ENCODE peak calls at places on chromosome 20, in four cellular contexts. One of them, this sample, is unnamed.
A peak's percentile ranks its signal among the peaks of the same experiment; 100 is the strongest.

GRCh38 chr20:50144362-50144761 is 9.2 kb downstream of the PEDS1 start:
- DNase-seq in uterus: peak; percentile 47
- DNase-seq in lung: peak; percentile 59
- DNase-seq in heart right ventricle: no peak
- DNase-seq in this sample: no peak

GRCh38 chr20:46206025-46206424 is 87.9 kb downstream of the CD40 start:
- DNase-seq in uterus: no peak
- DNase-seq in lung: peak; percentile 60
- DNase-seq in heart right ventricle: peak; percentile 46
- DNase-seq in this sample: no peak

GRCh38 chr20:54219751-54220426 is 12.0 kb downstream of the PFDN4 start:
- DNase-seq in uterus: no peak
- DNase-seq in lung: no peak
- DNase-seq in heart right ventricle: no peak
- DNase-seq in this sample: no peak

GRCh38 chr20:38997622-38998021 is 35.5 kb downstream of the DHX35 start:
- DNase-seq in uterus: no peak
- DNase-seq in lung: no peak
- DNase-seq in heart right ventricle: no peak
- DNase-seq in this sample: no peak

GRCh38 chr20:48275737-48276342 is 490.6 kb upstream of the SULF2 start:
- DNase-seq in uterus: no peak
- DNase-seq in lung: no peak
- DNase-seq in heart right ventricle: no peak
- DNase-seq in this sample: no peak

GRCh38 chr20:29689411-29690225 is 1567.8 kb upstream of the DEFB115 start:
- DNase-seq in uterus: no peak
- DNase-seq in lung: no peak
- DNase-seq in heart right ventricle: peak; percentile 32
- DNase-seq in this sample: no peak

GRCh38 chr20:53255102-53255710 is 283.0 kb downstream of the TSHZ2 start:
- DNase-seq in uterus: no peak
- DNase-seq in lung: no peak
- DNase-seq in heart right ventricle: no peak
- DNase-seq in this sample: no peak

GRCh38 chr20:38805502-38805957 is at the start of gene PPP1R16B:
- DNase-seq in uterus: peak; percentile 30
- DNase-seq in lung: no peak
- DNase-seq in heart right ventricle: peak; percentile 62
- DNase-seq in this sample: no peak

GRCh38 chr20:34615477-34615876 is 57.0 kb downstream of the MAP1LC3A start:
- DNase-seq in uterus: no peak
- DNase-seq in lung: no peak
- DNase-seq in heart right ventricle: no peak
- DNase-seq in this sample: peak; percentile 37

GRCh38 chr20:39849664-39850063 is 839.4 kb downstream of the MAFB start:
- DNase-seq in uterus: peak; percentile 82
- DNase-seq in lung: peak; percentile 57
- DNase-seq in heart right ventricle: peak; percentile 90
- DNase-seq in this sample: no peak

GRCh38 chr20:44342240-44342639 is 5.4 kb downstream of the R3HDML start:
- DNase-seq in uterus: peak; percentile 45
- DNase-seq in lung: no peak
- DNase-seq in heart right ventricle: no peak
- DNase-seq in this sample: no peak

GRCh38 chr20:26163890-26164289 is 467.2 kb upstream of the ZNF337 start:
- DNase-seq in uterus: no peak
- DNase-seq in lung: no peak
- DNase-seq in heart right ventricle: no peak
- DNase-seq in this sample: no peak

GRCh38 chr20:47535088-47535487 is 33.4 kb downstream of the NCOA3 start:
- DNase-seq in uterus: no peak
- DNase-seq in lung: no peak
- DNase-seq in heart right ventricle: no peak
- DNase-seq in this sample: no peak

DNA sequence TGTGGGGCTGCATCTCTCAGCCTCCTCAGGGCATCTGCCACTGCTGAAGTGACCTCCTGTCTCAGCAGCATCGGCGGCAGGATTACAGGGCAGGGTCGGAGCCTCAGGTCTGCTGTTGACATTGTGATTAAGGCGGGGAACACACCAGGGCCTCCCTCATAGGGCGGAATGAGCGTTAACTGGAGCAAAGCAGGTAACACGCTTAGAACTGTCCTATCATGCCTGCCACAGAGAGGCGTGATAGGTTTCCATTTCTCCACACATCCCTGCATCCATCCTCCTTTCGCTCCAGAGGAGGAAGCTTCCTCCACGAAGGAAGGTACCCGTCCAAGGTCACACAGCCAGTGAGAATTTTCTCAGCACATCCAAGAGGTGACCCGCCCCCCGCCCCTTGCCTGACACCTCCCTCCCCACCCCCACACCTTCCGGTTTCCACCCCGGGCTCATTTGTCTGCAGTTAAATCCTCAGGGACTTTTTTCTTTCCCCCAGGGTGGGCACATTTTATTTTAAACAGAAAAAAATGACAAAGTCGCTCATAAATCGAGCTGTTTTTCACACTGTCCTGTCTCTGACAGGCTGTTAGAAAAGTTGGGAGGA is 200.8 kb downstream of the TFAP2C start:
- DNase-seq in uterus: no peak
- DNase-seq in lung: no peak
- DNase-seq in heart right ventricle: no peak
- DNase-seq in this sample: no peak
- H3K27me3 ChIP-seq in uterus: no peaks in the 10 kb centered on the region
- H3K27me3 ChIP-seq in lung: peaks cover 3% of the 10 kb centered on the region
- H3K27me3 ChIP-seq in heart right ventricle: peaks cover 47% of the 10 kb centered on the region
- H3K27me3 ChIP-seq in this sample: peaks cover 75% of the 10 kb centered on the region

GRCh38 chr20:59400666-59401065 is 100.3 kb downstream of the EDN3 start:
- DNase-seq in uterus: no peak
- DNase-seq in lung: no peak
- DNase-seq in heart right ventricle: no peak
- DNase-seq in this sample: no peak
- H3K27me3 ChIP-seq in uterus: no peaks in the 10 kb centered on the region
- H3K27me3 ChIP-seq in lung: peaks cover 5% of the 10 kb centered on the region
- H3K27me3 ChIP-seq in heart right ventricle: peaks cover 78% of the 10 kb centered on the region
- H3K27me3 ChIP-seq in this sample: peaks cover 15% of the 10 kb centered on the region

GRCh38 chr20:57555457-57556184 is 5.3 kb upstream of the PCK1 start:
- DNase-seq in uterus: no peak
- DNase-seq in lung: no peak
- DNase-seq in heart right ventricle: no peak
- DNase-seq in this sample: no peak
- H3K27me3 ChIP-seq in uterus: no peaks in the 10 kb centered on the region
- H3K27me3 ChIP-seq in lung: no peaks in the 10 kb centered on the region
- H3K27me3 ChIP-seq in heart right ventricle: peaks cover 31% of the 10 kb centered on the region
- H3K27me3 ChIP-seq in this sample: no peaks in the 10 kb centered on the region

GRCh38 chr20:23092861-23093543 is 6.9 kb upstream of the CD93 start:
- DNase-seq in uterus: no peak
- DNase-seq in lung: no peak
- DNase-seq in heart right ventricle: no peak
- DNase-seq in this sample: no peak
- H3K27me3 ChIP-seq in uterus: no peaks in the 10 kb centered on the region
- H3K27me3 ChIP-seq in lung: no peaks in the 10 kb centered on the region
- H3K27me3 ChIP-seq in heart right ventricle: no peaks in the 10 kb centered on the region
- H3K27me3 ChIP-seq in this sample: no peaks in the 10 kb centered on the region

GRCh38 chr20:60727425-60727824 is 524.6 kb upstream of the CDH4 start:
- DNase-seq in uterus: no peak
- DNase-seq in lung: no peak
- DNase-seq in heart right ventricle: no peak
- DNase-seq in this sample: no peak

GRCh38 chr20:60729119-60729900 is 522.8 kb upstream of the CDH4 start:
- DNase-seq in uterus: no peak
- DNase-seq in lung: no peak
- DNase-seq in heart right ventricle: no peak
- DNase-seq in this sample: no peak

GRCh38 chr20:60725311-60725906 is 526.7 kb upstream of the CDH4 start:
- DNase-seq in uterus: no peak
- DNase-seq in lung: no peak
- DNase-seq in heart right ventricle: no peak
- DNase-seq in this sample: no peak

GRCh38 chr20:60728705-60729104 is 523.4 kb upstream of the CDH4 start:
- DNase-seq in uterus: no peak
- DNase-seq in lung: no peak
- DNase-seq in heart right ventricle: no peak
- DNase-seq in this sample: no peak
- H3K27me3 ChIP-seq in uterus: no peaks in the 10 kb centered on the region
- H3K27me3 ChIP-seq in lung: no peaks in the 10 kb centered on the region
- H3K27me3 ChIP-seq in heart right ventricle: no peaks in the 10 kb centered on the region
- H3K27me3 ChIP-seq in this sample: no peaks in the 10 kb centered on the region

DNA sequence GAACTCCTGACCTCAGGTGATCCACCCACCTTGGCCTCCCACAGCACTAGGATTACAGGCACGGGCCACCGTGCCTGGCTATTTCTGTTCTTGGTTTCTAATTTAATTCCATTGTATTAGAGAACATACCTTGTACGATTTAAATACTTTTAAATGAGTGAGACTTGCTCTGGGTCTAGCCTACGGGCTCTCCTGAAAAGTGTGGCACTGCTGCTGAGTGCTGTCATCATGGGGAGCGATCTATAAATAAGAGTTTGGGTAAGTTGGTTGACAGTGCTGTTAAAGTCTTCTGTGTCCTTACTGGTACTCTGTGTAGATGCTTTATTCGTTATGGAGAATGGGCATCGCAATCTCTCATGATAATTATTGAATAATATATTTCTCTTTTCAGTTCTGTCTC is 35.0 kb upstream of the BHLHE23 start:
- DNase-seq in uterus: no peak
- DNase-seq in lung: no peak
- DNase-seq in heart right ventricle: no peak
- DNase-seq in this sample: no peak
- H3K27me3 ChIP-seq in uterus: no peaks in the 10 kb centered on the region
- H3K27me3 ChIP-seq in lung: peaks cover 4% of the 10 kb centered on the region
- H3K27me3 ChIP-seq in heart right ventricle: peaks cover 48% of the 10 kb centered on the region
- H3K27me3 ChIP-seq in this sample: no peaks in the 10 kb centered on the region

GRCh38 chr20:18057994-18058349 is 256 bp upstream of the OVOL2 start:
- DNase-seq in uterus: no peak
- DNase-seq in lung: no peak
- DNase-seq in heart right ventricle: no peak
- DNase-seq in this sample: no peak

GRCh38 chr20:18058661-18059467 is 1.1 kb upstream of the OVOL2 start:
- DNase-seq in uterus: no peak
- DNase-seq in lung: peak; percentile 56
- DNase-seq in heart right ventricle: no peak
- DNase-seq in this sample: no peak

GRCh38 chr20:18055261-18055660 is 2.5 kb downstream of the OVOL2 start:
- DNase-seq in uterus: no peak
- DNase-seq in lung: no peak
- DNase-seq in heart right ventricle: no peak
- DNase-seq in this sample: no peak

GRCh38 chr20:18057106-18057993 is at the start of gene OVOL2:
- DNase-seq in uterus: no peak
- DNase-seq in lung: peak; percentile 89
- DNase-seq in heart right ventricle: no peak
- DNase-seq in this sample: no peak

GRCh38 chr20:18056174-18057105 is 1.3 kb downstream of the OVOL2 start:
- DNase-seq in uterus: no peak
- DNase-seq in lung: peak; percentile 31
- DNase-seq in heart right ventricle: no peak
- DNase-seq in this sample: no peak
- H3K27me3 ChIP-seq in uterus: no peaks in the 10 kb centered on the region
- H3K27me3 ChIP-seq in lung: peaks cover 5% of the 10 kb centered on the region
- H3K27me3 ChIP-seq in heart right ventricle: peaks cover 98% of the 10 kb centered on the region
- H3K27me3 ChIP-seq in this sample: peaks cover 88% of the 10 kb centered on the region

DNA sequence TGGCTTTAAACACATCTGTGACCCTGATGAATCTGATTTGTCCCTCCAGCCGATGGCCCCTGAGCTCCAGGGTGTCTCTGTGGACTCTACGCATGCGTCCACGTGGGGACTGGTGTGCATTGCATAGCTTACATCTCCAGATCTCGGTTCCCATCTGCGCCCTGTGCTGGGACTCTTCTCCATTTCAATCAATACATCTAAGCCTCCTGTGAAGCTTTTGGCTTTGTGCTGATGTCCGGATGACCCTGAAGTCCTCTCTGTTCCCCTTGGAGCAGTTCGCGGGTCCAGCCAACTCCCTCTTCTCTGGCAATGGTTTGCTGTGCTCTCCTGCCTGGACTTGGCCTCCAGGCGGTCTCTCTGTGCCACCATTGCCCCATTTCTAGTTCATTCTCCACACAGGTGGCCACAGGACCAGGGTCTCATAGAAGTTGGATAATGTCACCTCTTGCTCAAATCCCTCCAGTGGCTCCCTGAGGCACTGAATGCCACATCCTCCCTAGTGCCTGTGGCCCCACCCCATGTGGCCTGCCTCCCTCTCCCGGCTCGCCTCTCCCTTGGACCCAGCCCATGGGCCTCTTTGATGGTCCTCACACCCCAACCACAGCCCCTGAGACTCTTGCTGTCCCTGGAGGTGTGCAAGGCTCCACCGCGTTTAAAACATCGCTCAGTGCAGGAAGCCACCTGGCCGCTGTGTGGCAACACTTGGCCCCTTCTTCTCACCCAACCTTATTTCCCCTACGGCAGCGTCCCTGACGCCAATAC is 155.4 kb downstream of the SYCP2 start:
- DNase-seq in uterus: no peak
- DNase-seq in lung: no peak
- DNase-seq in heart right ventricle: no peak
- DNase-seq in this sample: peak; percentile 91
- H3K27me3 ChIP-seq in uterus: no peaks in the 10 kb centered on the region
- H3K27me3 ChIP-seq in lung: no peaks in the 10 kb centered on the region
- H3K27me3 ChIP-seq in heart right ventricle: no peaks in the 10 kb centered on the region
- H3K27me3 ChIP-seq in this sample: no peaks in the 10 kb centered on the region

GRCh38 chr20:63478346-63479302 is 6.2 kb upstream of the KCNQ2 start:
- DNase-seq in uterus: no peak
- DNase-seq in lung: no peak
- DNase-seq in heart right ventricle: no peak
- DNase-seq in this sample: no peak

GRCh38 chr20:63473555-63474449 is 1.3 kb upstream of the KCNQ2 start:
- DNase-seq in uterus: no peak
- DNase-seq in lung: no peak
- DNase-seq in heart right ventricle: no peak
- DNase-seq in this sample: no peak

GRCh38 chr20:63475209-63475608 is 2.8 kb upstream of the KCNQ2 start:
- DNase-seq in uterus: no peak
- DNase-seq in lung: no peak
- DNase-seq in heart right ventricle: no peak
- DNase-seq in this sample: no peak

GRCh38 chr20:63477944-63478343 is 5.5 kb upstream of the KCNQ2 start:
- DNase-seq in uterus: no peak
- DNase-seq in lung: no peak
- DNase-seq in heart right ventricle: no peak
- DNase-seq in this sample: no peak

DNA sequence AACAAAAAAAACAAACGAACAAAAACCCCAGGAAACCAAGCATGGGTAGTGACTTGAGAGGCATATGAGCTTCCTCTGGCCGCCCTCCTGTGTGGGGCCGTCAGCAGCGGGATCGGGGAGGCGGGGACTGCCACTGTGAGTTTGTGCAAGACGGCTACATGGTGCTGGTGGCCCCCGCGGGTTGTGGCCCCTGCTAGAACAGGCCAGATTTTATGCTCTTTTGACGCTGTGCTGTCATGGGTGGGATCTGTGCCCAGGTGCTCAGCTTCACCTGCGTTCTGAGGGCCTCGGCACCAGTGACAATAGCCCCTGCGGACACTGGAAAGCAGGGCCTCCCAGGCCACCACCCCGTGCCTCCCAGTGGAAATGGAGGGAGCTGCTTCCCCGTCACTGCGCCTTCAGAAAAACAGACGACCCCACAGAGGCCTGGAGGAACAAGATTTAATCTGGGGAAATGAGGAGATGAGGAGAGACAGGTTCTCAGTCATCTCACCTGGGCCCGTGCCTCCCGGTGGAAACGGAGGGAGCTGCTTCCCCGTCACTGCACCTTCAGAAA is 4.7 kb upstream of the KCNQ2 start:
- DNase-seq in uterus: no peak
- DNase-seq in lung: no peak
- DNase-seq in heart right ventricle: no peak
- DNase-seq in this sample: no peak
- H3K27me3 ChIP-seq in uterus: no peaks in the 10 kb centered on the region
- H3K27me3 ChIP-seq in lung: peaks cover 17% of the 10 kb centered on the region
- H3K27me3 ChIP-seq in heart right ventricle: peaks cover 70% of the 10 kb centered on the region
- H3K27me3 ChIP-seq in this sample: peaks cover 5% of the 10 kb centered on the region

GRCh38 chr20:56872620-56873458 is 243.7 kb downstream of the TFAP2C start:
- DNase-seq in uterus: no peak
- DNase-seq in lung: no peak
- DNase-seq in heart right ventricle: no peak
- DNase-seq in this sample: no peak
- H3K27me3 ChIP-seq in uterus: no peaks in the 10 kb centered on the region
- H3K27me3 ChIP-seq in lung: no peaks in the 10 kb centered on the region
- H3K27me3 ChIP-seq in heart right ventricle: no peaks in the 10 kb centered on the region
- H3K27me3 ChIP-seq in this sample: no peaks in the 10 kb centered on the region